ENCODE peak calls at places on chromosome 14, in six cellular contexts. Y is SK-N-SH, X is K562, L is GM12892, J is HepG2, R is GM12878. B is an unnamed sample.
A peak's percentile ranks its signal among the peaks of the same experiment; 100 is the strongest.

GRCh38 chr14:51401756-51402155 is 161.7 kb downstream of the TMX1 start:
- DNase-seq in Y (no peak), X (no peak), L (no peak), J (no peak), R (no peak), B (no peak)

GRCh38 chr14:71465316-71465715 is 466.9 kb upstream of the RGS6 start:
- DNase-seq in Y (no peak), X (no peak), L (no peak), J (no peak), R (no peak), B (no peak)

GRCh38 chr14:101352567-101352966 is 208.7 kb upstream of the DIO3 start:
- DNase-seq in Y (no peak), X (no peak), L (no peak), J (no peak), R (no peak), B (no peak)

GRCh38 chr14:81147140-81147897 is 73.4 kb downstream of the GTF2A1 start:
- DNase-seq in Y (no peak), X (no peak), L (no peak), J (no peak), R (no peak), B (no peak)

GRCh38 chr14:35409595-35409994 is 5.0 kb upstream of the NFKBIA start:
- DNase-seq in Y (no peak), X (no peak), L (no peak), J (no peak), R (no peak), B (no peak)

GRCh38 chr14:58166005-58166983 is 14.3 kb upstream of the ARMH4 start:
- DNase-seq in Y (peak; percentile 67), X (peak; percentile 82), L (peak; percentile 23), J (peak; percentile 29), R (no peak), B (peak; percentile 25)

GRCh38 chr14:38705220-38705619 is 397.8 kb downstream of the SEC23A start:
- DNase-seq in Y (no peak), X (no peak), L (no peak), J (no peak), R (no peak), B (no peak)

GRCh38 chr14:32417956-32418552 is 89.0 kb downstream of the AKAP6 start:
- DNase-seq in Y (no peak), X (peak; percentile 2), L (no peak), J (no peak), R (no peak), B (no peak)

GRCh38 chr14:104239866-104240301 is 101.5 kb downstream of the KIF26A start:
- DNase-seq in Y (peak; percentile 34), X (no peak), L (no peak), J (no peak), R (no peak), B (no peak)

GRCh38 chr14:57982802-57983201 is 116.9 kb upstream of the SLC35F4 start:
- DNase-seq in Y (no peak), X (no peak), L (no peak), J (no peak), R (no peak), B (no peak)

GRCh38 chr14:91155626-91156089 is 41.8 kb downstream of the DGLUCY start:
- DNase-seq in Y (no peak), X (no peak), L (no peak), J (no peak), R (no peak), B (no peak)

GRCh38 chr14:70893842-70894237 is 13.4 kb upstream of the PCNX1 start:
- DNase-seq in Y (no peak), X (no peak), L (no peak), J (no peak), R (no peak), B (no peak)

GRCh38 chr14:94110552-94111181 is at the start of gene IFI27:
- DNase-seq in Y (no peak), X (peak; percentile 70), L (no peak), J (no peak), R (no peak), B (no peak)

GRCh38 chr14:65042731-65043372 is 56.2 kb downstream of the FNTB start:
- DNase-seq in Y (no peak), X (peak; percentile 91), L (peak; percentile 27), J (no peak), R (peak; percentile 8), B (peak; percentile 46)

GRCh38 chr14:99936056-99936455 is 129.2 kb upstream of the EVL start:
- DNase-seq in Y (no peak), X (no peak), L (no peak), J (no peak), R (no peak), B (no peak)

GRCh38 chr14:33707751-33708150 is 243.1 kb downstream of the EGLN3 start:
- DNase-seq in Y (no peak), X (no peak), L (no peak), J (no peak), R (no peak), B (no peak)

DNA sequence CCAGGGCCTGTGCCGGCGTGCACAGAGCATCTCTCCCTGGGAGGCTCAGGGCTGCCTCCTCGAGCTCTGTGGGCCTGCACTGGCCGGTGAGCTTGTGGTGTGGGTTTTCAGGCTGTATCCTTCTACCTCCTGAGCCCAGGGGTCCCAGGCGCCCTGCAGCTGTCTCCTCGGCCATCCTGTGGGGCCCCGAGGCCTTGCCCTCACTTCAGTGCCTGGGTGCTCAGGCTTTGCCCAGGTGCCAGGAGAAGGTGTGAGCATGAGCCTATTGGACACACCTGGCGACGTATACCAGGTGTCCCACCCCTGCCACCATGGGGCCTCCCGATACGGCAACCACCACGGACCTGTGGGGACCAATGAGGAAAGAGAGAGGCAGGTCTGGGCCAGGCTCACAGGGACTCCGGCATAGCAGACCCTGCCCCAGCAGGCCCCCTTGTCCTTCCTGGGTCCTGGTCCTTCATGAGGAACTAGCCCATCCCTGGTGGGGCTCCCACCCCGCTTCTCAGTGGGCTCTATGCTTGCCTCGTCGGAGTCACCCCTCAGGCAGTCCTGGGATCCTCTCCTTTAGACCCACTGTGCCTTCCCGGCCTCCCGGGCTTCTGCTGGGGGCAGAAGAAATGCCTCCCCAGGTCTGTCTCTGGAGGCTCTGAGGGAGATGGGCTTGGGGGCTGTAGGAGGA is 400.2 kb downstream of the TMEM121 start:
- DNase-seq in Y (no peak), X (no peak), L (no peak), J (no peak), R (no peak), B (no peak)
- TF ChIP-seq TAF1 in Y (no peak), X (no peak), L (no peak), J (no peak), R (no peak), B (no peak)

GRCh38 chr14:76152333-76152681 is 585 bp downstream of the GPATCH2L start:
- DNase-seq in Y (peak; percentile 64), X (peak; percentile 82), L (peak; percentile 64), J (peak; percentile 60), R (peak; percentile 40), B (peak; percentile 68)

GRCh38 chr14:76149196-76149595 is 2.5 kb upstream of the GPATCH2L start:
- DNase-seq in Y (no peak), X (no peak), L (no peak), J (no peak), R (no peak), B (no peak)

GRCh38 chr14:76154539-76155126 is 2.9 kb downstream of the GPATCH2L start:
- DNase-seq in Y (no peak), X (peak; percentile 8), L (no peak), J (no peak), R (no peak), B (no peak)

GRCh38 chr14:76151398-76152332 is at the start of gene GPATCH2L:
- DNase-seq in Y (peak; percentile 99), X (peak; percentile 92), L (peak; percentile 93), J (peak; percentile 76), R (peak; percentile 73), B (peak; percentile 94)

GRCh38 chr14:76153919-76154318 is 2.2 kb downstream of the GPATCH2L start:
- DNase-seq in Y (no peak), X (no peak), L (no peak), J (no peak), R (no peak), B (no peak)
- TF ChIP-seq TAF1 in Y (no peak), X (no peak), L (no peak), J (no peak), R (no peak), B (no peak)

GRCh38 chr14:93083898-93084297 is 31.8 kb downstream of the ITPK1 start:
- DNase-seq in Y (no peak), X (no peak), L (no peak), J (no peak), R (no peak), B (no peak)

GRCh38 chr14:93079865-93080403 is 35.8 kb downstream of the ITPK1 start:
- DNase-seq in Y (no peak), X (no peak), L (no peak), J (no peak), R (no peak), B (no peak)

GRCh38 chr14:93082576-93083001 is 33.1 kb downstream of the ITPK1 start:
- DNase-seq in Y (no peak), X (no peak), L (no peak), J (no peak), R (no peak), B (no peak)

GRCh38 chr14:93084402-93084801 is 31.3 kb downstream of the ITPK1 start:
- DNase-seq in Y (no peak), X (no peak), L (no peak), J (no peak), R (no peak), B (no peak)

DNA sequence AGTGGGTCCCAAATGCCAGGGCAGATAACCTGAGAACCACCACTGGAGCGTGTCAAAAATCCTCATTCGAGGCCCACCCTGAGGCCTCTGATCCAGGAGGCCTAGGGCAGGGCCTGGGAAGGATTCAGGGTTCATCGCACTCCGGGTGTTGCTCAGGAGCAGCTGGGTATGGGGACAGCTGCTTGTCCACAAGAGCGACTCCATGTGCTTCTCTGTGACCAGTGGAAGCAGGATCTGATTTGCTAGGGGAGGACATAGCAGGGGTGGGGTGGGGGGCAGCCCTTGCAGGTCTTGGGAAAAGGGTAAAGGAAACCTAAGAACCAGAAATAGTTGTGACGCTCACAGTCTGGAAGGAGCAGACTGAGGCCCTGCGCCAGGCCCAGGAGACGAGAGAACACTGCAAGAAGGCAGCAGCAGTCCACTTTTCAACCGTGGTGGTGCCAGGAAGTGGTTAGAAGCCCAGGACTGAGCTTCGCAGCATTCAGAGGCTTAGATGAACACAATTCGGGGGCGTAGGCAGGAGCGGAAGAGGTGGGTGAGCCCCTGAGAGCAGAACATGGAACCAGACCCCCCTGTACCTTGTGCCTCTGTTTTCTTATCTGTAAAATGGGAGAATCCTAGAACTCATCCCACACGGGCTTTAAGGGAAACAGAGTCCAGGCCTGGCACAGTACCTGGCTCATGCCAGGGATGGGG is 33.7 kb downstream of the ITPK1 start:
- DNase-seq in Y (no peak), X (no peak), L (no peak), J (no peak), R (no peak), B (peak; percentile 60)
- TF ChIP-seq TAF1 in Y (no peak), X (no peak), L (no peak), J (no peak), R (peak; percentile 46), B (no peak)

GRCh38 chr14:21867541-21867940 is 193.9 kb upstream of the OR4E1 start:
- DNase-seq in Y (no peak), X (no peak), L (no peak), J (no peak), R (no peak), B (no peak)

GRCh38 chr14:21860172-21860571 is 186.6 kb upstream of the OR4E1 start:
- DNase-seq in Y (peak; percentile 5), X (peak; percentile 37), L (no peak), J (peak; percentile 30), R (no peak), B (no peak)

GRCh38 chr14:21866479-21866878 is 192.9 kb upstream of the OR4E1 start:
- DNase-seq in Y (no peak), X (no peak), L (no peak), J (no peak), R (no peak), B (no peak)

GRCh38 chr14:21861153-21861552 is 187.5 kb upstream of the OR4E1 start:
- DNase-seq in Y (no peak), X (no peak), L (no peak), J (no peak), R (no peak), B (no peak)

GRCh38 chr14:21863289-21863688 is 189.7 kb upstream of the OR4E1 start:
- DNase-seq in Y (no peak), X (no peak), L (no peak), J (no peak), R (no peak), B (no peak)
- TF ChIP-seq TAF1 in Y (no peak), X (no peak), L (no peak), J (no peak), R (no peak), B (no peak)

B was measured in GM12891.